ENCODE peak calls at places on chromosomes 13 and 19, in six cellular contexts. B, U, X, T, P and H are unnamed samples.

GRCh38 chr19:58229255-58229639 is 533 bp downstream of the ZNF544 start:
- DNase-seq in B (peak; percentile 54), P (peak; percentile 79), U (peak; percentile 17), X (no peak), T (no peak), H (no peak)

GRCh38 chr19:46815833-46816627 is 27.6 kb upstream of the SLC1A5 start:
- DNase-seq in B (no peak), X (no peak), U (no peak), T (no peak), P (no peak), H (no peak)

GRCh38 chr19:29248332-29248844 is 35.4 kb upstream of the UQCRFS1 start:
- DNase-seq in U (no peak), B (no peak), X (no peak), T (no peak), P (no peak), H (no peak)

GRCh38 chr13:89726690-89727435 is 1620.6 kb upstream of the MIR17HG start:
- DNase-seq in X (no peak), T (no peak), U (peak; percentile 95), P (peak; percentile 74), B (peak; percentile 76), H (no peak)

GRCh38 chr13:31051999-31052398 is 109.7 kb downstream of the HSPH1 start:
- DNase-seq in U (no peak), P (peak; percentile 25), B (no peak), T (no peak), X (no peak), H (no peak)

GRCh38 chr13:45133396-45134118 is 13.2 kb downstream of the GTF2F2 start:
- DNase-seq in U (no peak), X (no peak), P (no peak), B (no peak), T (no peak), H (no peak)

GRCh38 chr13:40600145-40600751 is 66.2 kb downstream of the FOXO1 start:
- DNase-seq in B (no peak), P (no peak), T (no peak), U (no peak), X (no peak), H (no peak)

GRCh38 chr13:19618925-19619324 is 14.5 kb upstream of the MPHOSPH8 start:
- DNase-seq in T (peak; percentile 43), B (peak; percentile 44), U (no peak), P (peak; percentile 57), X (peak; percentile 26), H (peak; percentile 59)

GRCh38 chr19:888615-889385 is 4.2 kb downstream of the MED16 start:
- DNase-seq in B (no peak), U (no peak), X (no peak), T (no peak), P (no peak), H (no peak)

GRCh38 chr19:16883518-16883917 is 5.3 kb upstream of the F2RL3 start:
- DNase-seq in B (no peak), U (peak; percentile 74), P (no peak), X (no peak), T (no peak), H (no peak)

GRCh38 chr13:23427342-23428182 is 5.9 kb downstream of the SACS start:
- DNase-seq in U (peak; percentile 69), T (peak; percentile 91), B (peak; percentile 97), P (peak; percentile 13), X (no peak), H (no peak)

GRCh38 chr19:43425567-43426392 is 11.1 kb downstream of the TEX101 start:
- DNase-seq in T (peak; percentile 29), B (peak; percentile 12), U (peak; percentile 40), X (peak; percentile 50), P (peak; percentile 52), H (peak; percentile 17)

GRCh38 chr19:3055741-3056453 is 6.4 kb downstream of the TLE5 start:
- DNase-seq in B (peak; percentile 88), P (no peak), U (peak; percentile 92), T (no peak), X (no peak), H (no peak)

GRCh38 chr13:29758591-29759114 is 91.8 kb downstream of the UBL3 start:
- DNase-seq in T (no peak), B (no peak), U (peak; percentile 59), P (no peak), X (peak; percentile 99), H (peak; percentile 98)

GRCh38 chr13:80084086-80084676 is 256.7 kb downstream of the SPRY2 start:
- DNase-seq in U (peak; percentile 61), T (peak; percentile 99), P (peak; percentile 82), B (peak; percentile 81), X (no peak), H (no peak)

GRCh38 chr19:18153555-18154134 is 682 bp downstream of the PIK3R2 start:
- DNase-seq in P (no peak), T (no peak), U (no peak), X (no peak), B (no peak), H (no peak)

GRCh38 chr13:41900918-41901317 is 60.0 kb downstream of the VWA8 start:
- DNase-seq in X (no peak), P (peak; percentile 40), T (no peak), B (peak; percentile 38), U (peak; percentile 30), H (no peak)

GRCh38 chr19:6373813-6374108 is 1.2 kb downstream of the ALKBH7 start:
- DNase-seq in B (no peak), U (no peak), X (no peak), P (no peak), T (no peak), H (no peak)

GRCh38 chr19:41299755-41300089 is 10.2 kb upstream of the CCDC97 start:
- DNase-seq in T (peak; percentile 71), X (no peak), P (peak; percentile 46), B (peak; percentile 60), U (no peak), H (no peak)

GRCh38 chr13:42760949-42761348 is 20.4 kb upstream of the FAM216B start:
- DNase-seq in T (no peak), X (no peak), U (no peak), B (no peak), P (no peak), H (no peak)

GRCh38 chr19:5617080-5617479 is 5.5 kb downstream of the SAFB2 start:
- DNase-seq in T (no peak), U (no peak), B (no peak), P (no peak), X (no peak), H (no peak)

GRCh38 chr19:30671622-30672051 is 299.5 kb downstream of the ZNF536 start:
- DNase-seq in X (no peak), U (no peak), B (no peak), P (no peak), T (peak; percentile 53), H (no peak)

GRCh38 chr13:22031702-22032286 is 360.9 kb downstream of the FGF9 start:
- DNase-seq in P (no peak), X (no peak), U (no peak), B (no peak), T (no peak), H (no peak)

GRCh38 chr19:49833594-49833993 is 15.5 kb downstream of the MED25 start:
- DNase-seq in T (no peak), B (no peak), X (no peak), U (no peak), P (no peak), H (no peak)

GRCh38 chr13:73390100-73390499 is 331.3 kb downstream of the KLF5 start:
- DNase-seq in T (no peak), P (peak; percentile 17), B (peak; percentile 18), X (no peak), U (peak; percentile 65), H (no peak)

GRCh38 chr13:110018009-110018408 is 231.6 kb upstream of the IRS2 start:
- DNase-seq in T (peak; percentile 39), B (peak; percentile 71), P (no peak), X (no peak), U (peak; percentile 14), H (no peak)

GRCh38 chr13:114081761-114082681 is 50.4 kb downstream of the RASA3 start:
- DNase-seq in T (no peak), X (no peak), U (no peak), B (no peak), P (no peak), H (no peak)

GRCh38 chr19:5360003-5360820 is 19.6 kb upstream of the PTPRS start:
- DNase-seq in P (no peak), X (no peak), T (peak; percentile 31), B (peak; percentile 61), U (peak; percentile 30), H (no peak)

GRCh38 chr13:113350938-113351335 is 13.0 kb downstream of the GRTP1 start:
- DNase-seq in U (no peak), P (no peak), T (no peak), X (no peak), B (no peak), H (no peak)

GRCh38 chr13:110116072-110116487 is 190.9 kb downstream of the COL4A1 start:
- DNase-seq in T (peak; percentile 89), U (no peak), B (peak; percentile 51), X (peak; percentile 24), P (no peak), H (no peak)

GRCh38 chr19:56933014-56933705 is 92.6 kb upstream of the PEG3 start:
- DNase-seq in U (no peak), P (no peak), X (no peak), B (no peak), T (no peak), H (no peak)